ENCODE peak calls at places on chromosomes 7 and 10, in four cellular contexts. L is epithelial cell of proximal tubule, O is A549, D is tibial artery. I is an unnamed sample.

GRCh38 chr10:11403116-11403515 is 208.3 kb downstream of the USP6NL start:
- DNase-seq in D (no peak), O (no peak), L (no peak), I (no peak)

GRCh38 chr7:43469051-43469450 is 113.9 kb upstream of the STK17A start:
- DNase-seq in L (no peak), O (no peak), D (no peak), I (no peak)

GRCh38 chr7:35793225-35793579 is 7.7 kb upstream of the SEPTIN7 start:
- DNase-seq in L (no peak), D (no peak), O (no peak), I (no peak)

GRCh38 chr7:105934577-105935185 is 28.4 kb upstream of the CDHR3 start:
- DNase-seq in D (no peak), O (no peak), L (no peak), I (no peak)

GRCh38 chr7:22147113-22147512 is 201.4 kb upstream of the CDCA7L start:
- DNase-seq in D (no peak), O (no peak), L (no peak), I (peak; percentile 10)

GRCh38 chr7:47536705-47537611 is 45.0 kb downstream of the TNS3 start:
- DNase-seq in L (no peak), O (no peak), D (peak; percentile 73), I (no peak)

GRCh38 chr7:102018876-102019275 is 201.4 kb downstream of the CUX1 start:
- DNase-seq in O (no peak), L (no peak), D (no peak), I (no peak)

GRCh38 chr10:72254891-72255568 is 18.7 kb upstream of the DDIT4 start:
- DNase-seq in D (peak; percentile 96), O (peak; percentile 94), L (no peak), I (peak; percentile 56)

GRCh38 chr10:111076191-111076681 is 593 bp upstream of the ADRA2A start:
- DNase-seq in O (peak; percentile 71), L (peak; percentile 12), D (no peak), I (peak; percentile 80)

GRCh38 chr7:140688341-140688740 is 8.2 kb upstream of the NDUFB2 start:
- DNase-seq in O (no peak), L (no peak), D (no peak), I (no peak)

DNA sequence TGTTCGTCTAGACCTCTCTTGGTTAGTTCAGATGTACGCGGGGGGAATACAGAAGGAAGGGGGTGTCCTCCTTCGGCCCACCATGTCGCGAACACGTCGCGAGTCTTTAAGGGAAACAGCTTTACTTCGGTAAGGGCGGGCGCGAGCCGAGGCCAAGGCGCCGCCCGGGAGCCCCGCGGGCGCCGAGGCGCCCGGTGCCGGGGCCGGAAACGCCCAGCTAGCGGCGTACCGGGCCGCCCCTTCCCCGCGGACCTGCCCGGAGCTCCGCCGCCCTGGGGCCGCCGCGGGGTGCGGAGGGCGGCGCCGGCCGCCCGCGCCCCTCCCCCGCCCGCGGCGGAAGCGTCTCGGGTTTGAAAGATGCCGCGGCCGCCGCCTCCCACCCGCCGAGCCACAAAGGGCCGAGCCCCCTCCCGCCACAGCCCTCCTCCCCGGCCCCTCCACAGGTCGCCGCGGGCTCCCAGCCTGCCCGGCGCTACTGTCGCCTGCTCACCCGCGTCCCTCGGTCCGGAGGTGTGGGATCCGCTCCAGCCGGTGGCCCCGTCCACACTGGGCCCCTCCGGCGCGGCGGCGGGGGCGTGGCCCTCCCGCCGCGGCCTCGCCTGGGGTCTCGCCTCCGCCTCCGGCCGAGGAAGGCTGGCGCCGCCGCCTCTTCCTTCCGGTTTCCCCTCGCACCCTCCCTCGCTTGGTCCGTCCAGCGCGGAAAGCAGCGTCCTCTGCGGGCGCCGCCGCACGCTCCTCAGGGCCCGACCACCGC is at the start of gene KBTBD2:
- DNase-seq in L (no peak), O (peak; percentile 50), D (peak; percentile 78), I (peak; percentile 78)
- TF ChIP-seq CTCF in L (no peak), O (no peak), D (no peak), I (peak; percentile 33)

GRCh38 chr7:728602-729001 is 1.5 kb upstream of the PRKAR1B start:
- DNase-seq in D (no peak), O (no peak), L (no peak), I (no peak)

GRCh38 chr7:729154-730000 is 2.3 kb upstream of the PRKAR1B start:
- DNase-seq in O (no peak), L (no peak), D (no peak), I (no peak)

GRCh38 chr7:726854-727103 is 280 bp downstream of the DNAAF5 start:
- DNase-seq in L (no peak), O (no peak), D (no peak), I (no peak)

GRCh38 chr7:727104-727805 is at the start of gene PRKAR1B:
- DNase-seq in O (peak; percentile 42), L (no peak), D (no peak), I (peak; percentile 75)

DNA sequence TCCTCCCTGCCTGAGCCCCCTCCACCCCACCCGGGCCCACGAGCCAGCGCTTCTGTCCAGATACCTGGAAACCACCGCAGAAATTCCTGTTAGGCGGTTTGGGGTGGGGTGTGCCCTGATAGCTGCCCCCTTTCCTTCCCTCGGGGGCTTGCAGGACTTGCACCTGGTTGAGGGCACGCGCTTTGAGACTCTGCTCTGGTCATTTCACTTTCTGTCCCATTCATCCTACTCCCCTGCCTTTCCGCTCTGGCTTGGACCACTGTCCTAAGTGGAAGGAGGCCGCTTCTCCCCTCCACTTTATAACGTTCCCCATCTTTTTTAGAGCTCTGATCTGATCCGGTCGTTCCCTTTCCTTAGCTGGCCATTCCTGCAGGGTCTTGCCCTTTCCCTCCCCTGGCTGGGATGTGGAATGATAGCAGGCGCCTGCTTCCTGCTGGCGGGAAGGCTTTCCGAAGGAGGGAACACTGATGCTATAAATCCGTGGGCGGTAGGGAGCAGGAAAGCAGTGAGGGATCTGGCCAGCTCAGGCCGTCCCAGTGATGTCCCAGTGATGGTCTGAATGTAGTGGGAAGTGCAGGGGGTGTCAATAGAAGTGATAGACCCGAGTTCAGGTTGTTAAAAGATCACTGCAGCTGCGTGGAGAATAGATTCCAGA is 852 bp upstream of the PRKAR1B start:
- DNase-seq in L (no peak), D (no peak), O (no peak), I (no peak)
- TF ChIP-seq CTCF in L (no peak), D (no peak), O (no peak), I (no peak)

GRCh38 chr7:30141405-30142045 is 6.7 kb downstream of the MTURN start:
- DNase-seq in O (no peak), D (no peak), L (no peak), I (no peak)

GRCh38 chr7:30136743-30137485 is 2.1 kb downstream of the MTURN start:
- DNase-seq in L (no peak), D (no peak), O (no peak), I (no peak)

GRCh38 chr7:30142710-30143109 is 7.9 kb downstream of the MTURN start:
- DNase-seq in O (no peak), D (peak; percentile 68), L (peak; percentile 46), I (no peak)

GRCh38 chr7:30140456-30140855 is 5.7 kb downstream of the MTURN start:
- DNase-seq in O (no peak), L (no peak), D (no peak), I (no peak)

DNA sequence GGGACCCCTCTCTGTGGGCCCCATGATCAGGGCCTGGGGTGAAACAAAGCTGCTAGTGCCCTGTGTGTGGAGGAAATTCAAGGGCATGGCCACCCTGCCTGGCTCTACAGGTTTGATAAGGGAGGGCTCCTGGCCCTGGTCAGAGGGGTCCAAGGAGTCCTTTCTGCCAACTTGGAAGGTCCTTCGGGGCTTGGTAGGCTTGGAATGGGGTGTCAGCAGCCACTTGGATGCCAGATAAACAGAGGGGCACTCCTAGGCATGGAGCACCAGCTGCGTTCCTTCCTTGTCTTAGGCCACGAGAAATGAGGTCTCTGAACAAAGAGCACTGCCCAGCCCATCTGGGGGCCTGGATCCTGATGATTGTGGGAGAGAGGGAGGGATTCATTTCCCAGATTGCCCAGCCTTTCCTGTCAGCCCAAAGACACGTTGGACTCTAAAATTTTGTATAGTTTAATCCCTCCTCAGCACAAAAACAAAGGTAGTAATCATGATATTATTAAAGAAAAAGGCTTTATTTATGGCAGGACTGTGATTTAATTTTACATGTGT is 5.1 kb downstream of the MTURN start:
- DNase-seq in D (no peak), O (no peak), L (no peak), I (no peak)
- TF ChIP-seq CTCF in D (no peak), O (no peak), L (no peak), I (no peak)

GRCh38 chr7:15199482-15199881 is 296.9 kb upstream of the DGKB start:
- DNase-seq in D (no peak), O (no peak), L (no peak), I (no peak)
- TF ChIP-seq CTCF in D (no peak), O (peak; percentile 35), L (peak; percentile 52), I (no peak)

GRCh38 chr7:28360739-28361138 is 51.6 kb upstream of the CREB5 start:
- DNase-seq in L (no peak), D (no peak), O (no peak), I (no peak)

GRCh38 chr7:28362812-28363211 is 49.5 kb upstream of the CREB5 start:
- DNase-seq in L (no peak), O (no peak), D (no peak), I (no peak)

GRCh38 chr7:28358423-28358868 is 53.9 kb upstream of the CREB5 start:
- DNase-seq in O (peak; percentile 31), L (peak; percentile 78), D (no peak), I (no peak)

GRCh38 chr7:28369523-28369922 is 42.8 kb upstream of the CREB5 start:
- DNase-seq in O (no peak), D (no peak), L (no peak), I (no peak)

GRCh38 chr7:28364082-28364481 is 48.2 kb upstream of the CREB5 start:
- DNase-seq in L (no peak), O (no peak), D (no peak), I (no peak)
- TF ChIP-seq CTCF in L (peak; percentile 45), O (no peak), D (no peak), I (no peak)

I was measured in GM10248.